ENCODE peak calls at places on chromosomes 3 and 15, in four cellular contexts. R, E, Z and M are unnamed samples.

GRCh38 chr3:115100172-115100571 is 46.9 kb downstream of the ZBTB20 start:
- DNase-seq in R (peak), E (no peak), Z (no peak), M (peak)

GRCh38 chr3:194522579-194523046 is 35.8 kb upstream of the ATP13A3 start:
- DNase-seq in R (peak), E (no peak), Z (no peak), M (peak)

GRCh38 chr3:111667621-111668239 is 72.6 kb upstream of the ZBED2 start:
- DNase-seq in R (peak), E (peak), Z (no peak), M (peak)

GRCh38 chr15:66075947-66076346 is 177.6 kb downstream of the MEGF11 start:
- DNase-seq in R (no peak), E (no peak), Z (peak), M (no peak)

GRCh38 chr3:194691481-194692281 is 6.0 kb downstream of the FAM43A start:
- DNase-seq in R (no peak), E (no peak), Z (no peak), M (peak)

GRCh38 chr3:73255609-73256029 is 194.2 kb downstream of the EBLN2 start:
- DNase-seq in R (peak), E (no peak), Z (no peak), M (peak)

GRCh38 chr3:46619845-46620778 is 7.8 kb downstream of the FAM240A start:
- DNase-seq in R (no peak), E (no peak), Z (no peak), M (no peak)

GRCh38 chr15:25170113-25170731 is 215.4 kb downstream of the SNRPN start:
- DNase-seq in R (no peak), E (peak), Z (no peak), M (no peak)

GRCh38 chr3:100535610-100535943 is 43.2 kb downstream of the TMEM45A start:
- DNase-seq in R (no peak), E (no peak), Z (no peak), M (peak)

GRCh38 chr15:48250640-48251076 is 44.6 kb downstream of the SLC12A1 start:
- DNase-seq in R (peak), E (no peak), Z (no peak), M (peak)

GRCh38 chr15:67164811-67165652 is 89.4 kb downstream of the AAGAB start:
- DNase-seq in R (peak), E (peak), Z (no peak), M (peak)

GRCh38 chr3:131260525-131260924 is 121.0 kb upstream of the NUDT16 start:
- DNase-seq in R (no peak), E (no peak), Z (no peak), M (peak)

GRCh38 chr3:133362539-133362938 is 37.3 kb upstream of the BFSP2 start:
- DNase-seq in R (no peak), E (no peak), Z (no peak), M (no peak)

DNA sequence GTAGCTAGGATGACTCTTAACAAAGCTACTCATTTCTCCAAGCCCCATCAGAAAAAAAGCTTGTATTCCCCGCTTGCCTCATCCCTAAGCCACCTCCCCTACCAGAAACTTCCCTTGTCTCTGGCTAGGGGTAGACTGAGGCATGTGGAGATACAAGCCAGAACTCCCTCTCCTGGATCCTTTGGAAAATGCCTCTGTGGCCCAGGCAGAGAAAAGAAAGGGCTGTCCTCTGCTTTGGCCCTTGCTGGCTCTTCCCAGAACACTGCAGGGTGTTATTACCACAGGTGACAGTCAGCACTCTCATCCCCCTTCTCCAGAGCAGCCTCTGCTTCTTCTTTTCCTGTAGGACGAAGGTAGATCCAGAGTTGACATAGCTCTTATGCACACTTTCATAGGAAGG is 15.2 kb downstream of the RMDN3 start:
- DNase-seq in R (no peak), E (no peak), Z (peak), M (no peak)
- TF ChIP-seq CTCF in R (no peak), E (no peak), Z (no peak), M (no peak)

DNA sequence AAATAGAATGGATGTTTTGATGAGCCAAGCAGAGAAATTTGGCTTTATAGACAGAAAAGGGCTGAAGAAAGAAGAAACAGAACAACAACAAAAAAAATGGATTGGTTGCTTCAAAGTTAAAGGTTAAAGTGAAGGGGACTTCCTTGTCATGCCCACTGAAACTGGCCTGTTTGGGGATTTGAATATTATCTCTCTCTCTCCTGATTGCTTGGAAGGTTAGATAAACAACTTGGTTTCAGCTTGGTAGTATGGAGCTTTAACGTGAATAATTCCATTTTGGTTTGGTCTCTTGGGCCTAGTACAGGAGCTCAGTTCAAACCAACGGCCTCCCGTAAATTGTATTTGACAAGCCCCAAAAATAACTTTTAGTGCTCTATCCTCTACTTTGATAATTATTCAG is 70.8 kb upstream of the MBNL1 start:
- DNase-seq in R (no peak), E (no peak), Z (no peak), M (no peak)
- H3K4me3 ChIP-seq in R (no peak), E (no peak), Z (no peak), M (no peak)

DNA sequence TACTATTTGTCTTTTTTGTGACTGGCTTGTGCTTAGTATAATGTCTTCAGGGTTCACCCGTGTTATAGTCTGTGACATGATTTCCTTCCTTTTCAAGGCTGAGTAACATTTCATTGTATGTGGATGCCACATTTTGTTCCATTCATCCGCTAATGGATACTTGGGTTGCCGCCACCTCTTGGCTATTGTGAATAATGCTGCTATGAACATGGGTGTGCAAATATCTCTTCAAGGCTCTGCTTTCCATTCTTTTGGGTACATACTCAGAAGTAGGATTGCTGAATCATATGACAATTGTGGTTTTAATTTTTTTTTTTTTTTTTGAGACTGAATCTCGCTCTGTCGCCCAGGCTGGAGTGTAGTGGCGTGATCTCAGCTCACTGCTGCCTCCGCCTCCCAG is 15.4 kb downstream of the CRTC3 start:
- DNase-seq in R (no peak), E (no peak), Z (no peak), M (no peak)
- TF ChIP-seq CTCF in R (no peak), E (no peak), Z (no peak), M (no peak)

GRCh38 chr3:123780656-123781055 is 103.5 kb downstream of the MYLK start:
- DNase-seq in R (peak), E (no peak), Z (no peak), M (no peak)
- H3K4me3 ChIP-seq in R (no peak), E (no peak), Z (no peak), M (no peak)

DNA sequence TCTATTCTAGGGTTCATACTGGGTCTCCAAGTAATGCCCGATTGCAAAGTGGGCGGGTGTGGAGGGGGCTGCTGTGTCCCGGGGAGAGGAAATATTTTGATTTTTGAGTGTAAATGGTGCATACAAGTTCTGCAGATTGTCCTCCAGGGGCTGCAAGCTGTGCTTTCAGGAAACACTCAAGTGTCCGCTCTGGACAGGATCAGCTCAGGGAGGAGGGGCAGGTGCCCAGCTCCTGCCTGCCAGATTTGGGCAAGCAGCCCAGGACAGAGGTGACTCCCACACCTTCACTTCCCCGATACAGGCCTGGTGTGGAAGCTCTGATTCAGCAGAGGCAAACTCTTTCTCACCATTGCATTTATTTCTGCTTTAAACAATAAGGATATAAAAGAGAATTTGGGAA is 142.7 kb downstream of the ALDH1A2 start:
- DNase-seq in R (no peak), E (peak), Z (no peak), M (peak)
- TF ChIP-seq CTCF in R (no peak), E (no peak), Z (no peak), M (peak)

DNA sequence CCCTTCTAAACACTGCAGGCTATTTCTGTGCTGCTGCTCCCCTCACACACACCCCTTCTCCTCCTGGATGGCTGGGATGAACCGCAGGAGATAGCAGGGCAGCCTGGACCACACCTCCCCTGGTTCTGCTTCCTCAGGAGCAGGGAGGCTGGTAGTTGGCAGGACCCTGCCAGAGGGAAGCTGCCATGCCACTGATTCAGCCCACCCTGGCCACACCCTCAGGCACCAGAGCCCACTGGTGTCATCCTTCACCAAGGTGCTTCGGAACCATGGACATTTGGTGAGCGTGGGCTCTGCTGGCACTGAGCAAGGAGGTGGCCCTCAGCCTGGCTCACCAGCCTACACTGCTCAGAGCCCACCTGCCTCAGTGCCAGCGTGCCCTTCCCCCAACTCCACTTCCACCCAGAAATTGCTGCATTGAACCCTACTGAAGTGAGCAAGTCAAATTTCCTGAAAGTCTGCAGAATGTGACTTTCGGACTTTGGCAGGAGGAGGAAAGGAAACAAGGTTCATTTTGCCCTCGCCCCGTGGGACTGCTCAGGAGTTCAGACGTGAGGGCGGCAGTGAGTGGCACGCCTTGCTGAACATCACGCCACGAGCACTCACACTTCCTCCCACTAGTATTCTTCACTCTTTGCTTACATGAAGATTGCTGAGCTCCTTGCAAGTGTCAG is 26.3 kb downstream of the BMF start:
- DNase-seq in R (no peak), E (no peak), Z (no peak), M (no peak)
- H3K4me3 ChIP-seq in R (no peak), E (peak), Z (no peak), M (no peak)

DNA sequence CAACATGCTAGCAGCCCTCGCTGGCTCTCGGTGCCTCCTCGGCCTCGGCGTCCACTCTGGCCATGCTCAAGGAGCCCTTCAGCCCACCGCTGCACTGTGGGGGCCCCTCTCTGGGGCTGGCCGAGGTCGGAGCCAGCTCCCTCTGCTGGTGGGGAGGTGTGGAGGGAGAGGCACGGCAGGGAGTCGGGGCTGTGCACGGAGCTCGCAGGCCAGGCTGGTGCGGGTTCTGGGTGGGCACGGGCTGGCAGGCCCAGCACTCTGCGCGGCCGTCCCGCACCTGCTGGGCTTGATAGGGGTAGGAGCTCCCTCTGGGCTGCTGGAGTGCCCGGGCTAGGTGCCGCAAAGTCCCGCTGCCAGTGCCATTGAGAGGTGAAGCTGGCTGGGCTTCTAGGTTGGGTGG is 251.0 kb downstream of the SQOR start:
- DNase-seq in R (no peak), E (no peak), Z (no peak), M (no peak)
- TF ChIP-seq CTCF in R (no peak), E (no peak), Z (no peak), M (no peak)

DNA sequence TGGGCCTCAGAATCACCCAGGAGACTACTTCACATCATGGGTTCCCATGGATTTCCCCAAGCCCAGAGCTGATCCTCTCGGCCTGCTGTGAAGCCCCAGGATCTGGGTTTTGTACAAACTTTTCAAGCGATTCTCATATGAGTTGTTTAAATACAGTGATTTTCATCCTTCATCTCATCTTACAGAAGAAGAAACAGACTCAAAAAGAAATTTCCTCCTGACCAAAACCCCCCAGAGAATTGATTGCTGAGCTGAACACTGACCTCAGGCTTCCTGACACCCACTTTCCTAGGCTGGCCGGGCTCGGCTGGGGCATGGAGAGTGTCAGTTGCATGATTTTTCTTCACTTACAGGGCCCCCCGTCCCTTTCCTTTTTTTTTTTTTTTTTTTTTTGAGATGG is 60.3 kb downstream of the BDH1 start:
- DNase-seq in R (no peak), E (no peak), Z (no peak), M (no peak)
- H3K4me3 ChIP-seq in R (no peak), E (no peak), Z (no peak), M (no peak)

GRCh38 chr15:99170476-99171065 is 65.7 kb downstream of the SYNM start:
- DNase-seq in R (no peak), E (no peak), Z (no peak), M (no peak)
- TF ChIP-seq CTCF in R (no peak), E (peak), Z (no peak), M (no peak)

DNA sequence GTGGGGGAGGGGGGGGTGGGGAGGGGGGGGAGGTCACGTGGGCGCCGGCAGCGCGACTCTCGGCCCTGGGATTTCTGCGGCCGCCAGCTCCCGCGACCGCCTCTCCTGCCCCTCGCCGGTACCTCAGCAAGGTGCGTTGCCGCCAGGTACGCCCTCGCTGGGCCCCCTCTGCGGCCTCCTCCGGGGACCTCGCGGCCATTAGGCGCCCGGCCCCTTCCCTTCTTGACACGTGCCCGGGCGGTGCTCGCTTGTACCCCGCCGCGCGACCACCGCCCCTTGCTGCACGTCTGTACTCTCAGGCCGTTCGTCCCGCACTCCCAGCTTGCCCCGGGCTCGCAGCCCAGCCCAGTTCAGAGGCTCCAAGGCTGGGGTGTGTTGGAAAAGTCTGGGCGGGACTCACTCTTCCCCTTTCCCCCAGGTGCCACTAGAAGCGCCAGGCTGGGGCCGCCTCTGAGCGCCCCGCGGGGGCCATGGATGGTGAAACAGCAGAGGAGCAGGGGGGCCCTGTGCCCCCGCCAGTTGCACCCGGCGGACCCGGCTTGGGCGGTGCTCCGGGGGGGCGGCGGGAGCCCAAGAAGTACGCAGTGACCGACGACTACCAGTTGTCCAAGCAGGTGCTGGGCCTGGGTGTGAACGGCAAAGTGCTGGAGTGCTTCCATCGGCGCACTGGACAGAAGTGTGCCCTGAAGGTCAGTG is at the start of gene MAPKAPK3:
- DNase-seq in R (no peak), E (peak), Z (peak), M (no peak)
- H3K4me3 ChIP-seq in R (peak), E (peak), Z (peak), M (peak)